ENCODE peak calls at places on chromosomes 6 and 20, in four cellular contexts. One of them, this sample, is unnamed.

GRCh38 chr6:47479156-47479541 is 1.6 kb downstream of the CD2AP start:
- DNase-seq in HepG2: no peak
- DNase-seq in K562: no peak
- DNase-seq in H1: no peak
- DNase-seq in this sample: no peak

GRCh38 chr20:25744261-25744660 is 47.6 kb upstream of the ZNF337 start:
- DNase-seq in HepG2: no peak
- DNase-seq in K562: no peak
- DNase-seq in H1: no peak
- DNase-seq in this sample: no peak

GRCh38 chr20:15317546-15318242 is 980.3 kb upstream of the FLRT3 start:
- DNase-seq in HepG2: no peak
- DNase-seq in K562: no peak
- DNase-seq in H1: no peak
- DNase-seq in this sample: peak

GRCh38 chr6:73867411-73867810 is 171.4 kb downstream of the CD109 start:
- DNase-seq in HepG2: no peak
- DNase-seq in K562: no peak
- DNase-seq in H1: no peak
- DNase-seq in this sample: no peak

GRCh38 chr20:57772349-57772964 is 62.6 kb upstream of the PMEPA1 start:
- DNase-seq in HepG2: no peak
- DNase-seq in K562: peak
- DNase-seq in H1: no peak
- DNase-seq in this sample: no peak

GRCh38 chr6:9116026-9116425 is 680.7 kb upstream of the SLC35B3 start:
- DNase-seq in HepG2: no peak
- DNase-seq in K562: no peak
- DNase-seq in H1: no peak
- DNase-seq in this sample: no peak

GRCh38 chr6:142385352-142385751 is 83.5 kb downstream of the ADGRG6 start:
- DNase-seq in HepG2: no peak
- DNase-seq in K562: no peak
- DNase-seq in H1: no peak
- DNase-seq in this sample: no peak

GRCh38 chr6:170268216-170269129 is 22.4 kb downstream of the DLL1 start:
- DNase-seq in HepG2: no peak
- DNase-seq in K562: no peak
- DNase-seq in H1: no peak
- DNase-seq in this sample: no peak

GRCh38 chr20:48238326-48238725 is 453.0 kb upstream of the SULF2 start:
- DNase-seq in HepG2: no peak
- DNase-seq in K562: no peak
- DNase-seq in H1: no peak
- DNase-seq in this sample: no peak

GRCh38 chr6:113120214-113120576 is 737.0 kb upstream of the MARCKS start:
- DNase-seq in HepG2: no peak
- DNase-seq in K562: no peak
- DNase-seq in H1: no peak
- DNase-seq in this sample: no peak

GRCh38 chr6:33761922-33762629 is 15.4 kb upstream of the IP6K3 start:
- DNase-seq in HepG2: peak
- DNase-seq in K562: peak
- DNase-seq in H1: peak
- DNase-seq in this sample: no peak

GRCh38 chr6:17927705-17928104 is 59.7 kb downstream of the KIF13A start:
- DNase-seq in HepG2: no peak
- DNase-seq in K562: no peak
- DNase-seq in H1: no peak
- DNase-seq in this sample: no peak

GRCh38 chr6:90156861-90157260 is 139.8 kb downstream of the BACH2 start:
- DNase-seq in HepG2: no peak
- DNase-seq in K562: no peak
- DNase-seq in H1: no peak
- DNase-seq in this sample: no peak

DNA sequence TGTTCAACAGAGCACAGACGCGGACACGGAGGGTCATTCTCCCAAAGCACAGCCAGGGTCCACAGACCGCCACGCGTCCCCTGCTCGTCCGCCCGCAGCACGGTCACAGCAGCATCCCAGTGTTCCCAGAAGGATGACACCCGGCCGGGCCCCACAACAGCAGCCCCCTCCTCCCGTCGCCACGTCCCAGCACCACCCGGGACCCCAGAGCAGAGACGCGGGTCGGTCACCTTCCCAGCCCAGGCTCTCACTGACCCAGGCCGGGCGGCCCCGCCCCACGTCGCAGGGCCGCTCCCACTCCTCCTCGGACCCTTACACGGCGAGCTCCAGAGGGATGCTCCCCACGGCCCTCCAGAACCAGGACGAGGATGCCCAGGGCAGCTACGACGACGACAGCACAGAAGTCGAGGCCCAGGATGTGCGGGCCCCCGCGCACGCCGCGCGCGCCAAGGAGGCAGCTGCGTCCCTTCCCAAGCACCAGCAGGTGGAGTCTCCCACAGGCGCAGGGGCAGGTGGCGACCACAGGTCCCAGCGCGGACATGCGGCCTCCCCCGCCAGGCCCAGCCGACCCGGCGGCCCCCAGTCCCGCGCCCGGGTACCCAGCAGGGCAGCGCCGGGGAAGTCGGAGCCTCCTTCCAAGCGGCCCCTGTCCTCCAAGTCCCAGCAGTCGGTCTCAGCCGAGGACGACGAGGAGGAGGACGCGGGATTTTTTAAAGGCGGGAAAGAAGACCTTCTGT is 64.3 kb downstream of the FNDC1 start:
- DNase-seq in HepG2: no peak
- DNase-seq in K562: no peak
- DNase-seq in H1: peak
- DNase-seq in this sample: no peak
- TF ChIP-seq EZH2 in HepG2: no peak
- TF ChIP-seq EZH2 in K562: no peak
- TF ChIP-seq EZH2 in H1: peak
- TF ChIP-seq EZH2 in this sample: no peak

DNA sequence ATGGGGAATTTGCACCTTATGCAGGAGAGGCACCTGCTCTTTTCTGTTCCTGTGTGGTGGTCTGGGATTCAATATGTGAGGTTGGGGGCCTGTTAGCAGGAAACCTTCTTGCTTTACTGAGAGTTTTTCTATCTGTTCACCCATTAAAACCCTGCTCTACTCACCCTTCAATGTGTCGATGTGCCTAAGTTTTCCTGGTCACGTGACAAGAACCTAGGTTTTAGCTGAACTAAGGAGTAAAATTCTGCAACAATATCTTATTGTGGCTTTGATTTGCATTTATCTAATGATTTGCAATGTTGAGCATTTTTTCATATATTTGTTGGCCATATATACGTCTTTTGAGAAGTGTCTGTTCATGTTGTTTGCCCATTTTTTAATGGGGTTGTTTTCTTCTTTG is 979.9 kb downstream of the HACE1 start:
- DNase-seq in HepG2: no peak
- DNase-seq in K562: no peak
- DNase-seq in H1: no peak
- DNase-seq in this sample: no peak
- TF ChIP-seq KDM1A in HepG2: no peak
- TF ChIP-seq KDM1A in K562: no peak
- TF ChIP-seq KDM1A in H1: no peak
- TF ChIP-seq KDM1A in this sample: no peak

GRCh38 chr20:49248301-49248700 is 29.1 kb downstream of the DDX27 start:
- DNase-seq in HepG2: no peak
- DNase-seq in K562: no peak
- DNase-seq in H1: no peak
- DNase-seq in this sample: no peak

GRCh38 chr20:49248879-49249665 is 28.8 kb downstream of the ZNFX1 start:
- DNase-seq in HepG2: no peak
- DNase-seq in K562: no peak
- DNase-seq in H1: no peak
- DNase-seq in this sample: no peak

GRCh38 chr20:49245921-49246740 is 26.9 kb downstream of the DDX27 start:
- DNase-seq in HepG2: peak
- DNase-seq in K562: peak
- DNase-seq in H1: no peak
- DNase-seq in this sample: no peak

GRCh38 chr20:49247792-49248191 is 28.6 kb downstream of the DDX27 start:
- DNase-seq in HepG2: no peak
- DNase-seq in K562: no peak
- DNase-seq in H1: no peak
- DNase-seq in this sample: no peak

GRCh38 chr20:49247169-49247734 is 28.0 kb downstream of the DDX27 start:
- DNase-seq in HepG2: no peak
- DNase-seq in K562: no peak
- DNase-seq in H1: no peak
- DNase-seq in this sample: no peak
- TF ChIP-seq EZH2 in HepG2: no peak
- TF ChIP-seq EZH2 in K562: no peak
- TF ChIP-seq EZH2 in H1: no peak
- TF ChIP-seq EZH2 in this sample: no peak

GRCh38 chr20:58877374-58878360 is 25.2 kb downstream of the GNAS start:
- DNase-seq in HepG2: no peak
- DNase-seq in K562: no peak
- DNase-seq in H1: peak
- DNase-seq in this sample: no peak
- TF ChIP-seq KDM1A in HepG2: no peak
- TF ChIP-seq KDM1A in K562: no peak
- TF ChIP-seq KDM1A in H1: no peak
- TF ChIP-seq KDM1A in this sample: no peak

GRCh38 chr20:46174469-46175126 is 56.5 kb downstream of the CD40 start:
- DNase-seq in HepG2: peak
- DNase-seq in K562: peak
- DNase-seq in H1: peak
- DNase-seq in this sample: no peak
- TF ChIP-seq EZH2 in HepG2: no peak
- TF ChIP-seq EZH2 in K562: no peak
- TF ChIP-seq EZH2 in H1: no peak
- TF ChIP-seq EZH2 in this sample: no peak

GRCh38 chr20:313948-314347 is 11.4 kb upstream of the SOX12 start:
- DNase-seq in HepG2: peak
- DNase-seq in K562: no peak
- DNase-seq in H1: no peak
- DNase-seq in this sample: no peak
- TF ChIP-seq KDM1A in HepG2: no peak
- TF ChIP-seq KDM1A in K562: no peak
- TF ChIP-seq KDM1A in H1: no peak
- TF ChIP-seq KDM1A in this sample: no peak

GRCh38 chr6:149990109-149990671 is 26.4 kb downstream of the ULBP1 start:
- DNase-seq in HepG2: no peak
- DNase-seq in K562: no peak
- DNase-seq in H1: peak
- DNase-seq in this sample: no peak
- TF ChIP-seq EZH2 in HepG2: peak
- TF ChIP-seq EZH2 in K562: no peak
- TF ChIP-seq EZH2 in H1: peak
- TF ChIP-seq EZH2 in this sample: no peak

DNA sequence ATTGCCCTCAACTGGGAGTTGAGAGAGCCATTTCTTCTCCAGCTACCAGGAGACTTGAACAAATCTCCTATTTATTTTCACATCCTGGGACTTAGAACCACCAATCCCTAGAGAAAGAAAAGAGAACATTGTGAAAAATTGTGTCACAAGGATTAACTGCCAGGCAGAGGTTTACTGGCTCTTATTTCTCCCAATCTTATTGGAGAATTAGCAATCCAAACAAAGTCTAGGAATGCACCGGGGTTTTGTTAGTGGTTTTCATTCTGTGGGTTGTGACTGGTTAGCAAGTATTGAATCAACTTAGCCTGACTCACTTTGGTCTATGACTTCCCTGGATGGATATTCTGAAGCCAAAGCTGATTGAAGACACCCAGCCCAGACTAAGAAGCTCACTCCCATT is 21.2 kb upstream of the ENPP5 start:
- DNase-seq in HepG2: no peak
- DNase-seq in K562: no peak
- DNase-seq in H1: no peak
- DNase-seq in this sample: no peak
- TF ChIP-seq KDM1A in HepG2: no peak
- TF ChIP-seq KDM1A in K562: no peak
- TF ChIP-seq KDM1A in H1: no peak
- TF ChIP-seq KDM1A in this sample: no peak